ENCODE peak calls at places on chromosomes 12 and 14, in four cellular contexts. J is astrocyte, L is uterus, A is left ventricle myocardium inferior. G is an unnamed sample.

GRCh38 chr12:70290126-70290525 is 46.9 kb downstream of the CNOT2 start:
- DNase-seq in L (no peak), A (no peak), J (no peak), G (no peak)

GRCh38 chr12:99627459-99627858 is 20.1 kb upstream of the GARIN6 start:
- DNase-seq in J (no peak), L (no peak), A (no peak), G (no peak)

GRCh38 chr12:49777800-49778748 is 36.7 kb downstream of the TMBIM6 start:
- DNase-seq in L (no peak), A (peak), J (peak), G (peak)

GRCh38 chr12:88035907-88036289 is 6.7 kb upstream of the C12orf50 start:
- DNase-seq in A (no peak), L (no peak), J (no peak), G (no peak)

GRCh38 chr12:52183544-52183910 is 8.3 kb downstream of the KRT80 start:
- DNase-seq in A (no peak), L (no peak), J (no peak), G (peak)

GRCh38 chr14:52277552-52277951 is 10.1 kb downstream of the PTGDR start:
- DNase-seq in A (no peak), J (no peak), L (no peak), G (no peak)

GRCh38 chr12:91986084-91986483 is 159.6 kb downstream of the BTG1 start:
- DNase-seq in J (peak), L (no peak), A (no peak), G (no peak)

GRCh38 chr12:28618772-28619171 is 428.5 kb downstream of the CCDC91 start:
- DNase-seq in L (no peak), J (no peak), A (no peak), G (no peak)

GRCh38 chr14:59688224-59689170 is 111.9 kb upstream of the CCDC175 start:
- DNase-seq in A (no peak), J (peak), L (no peak), G (peak)

GRCh38 chr12:98453070-98453469 is 62.3 kb upstream of the TMPO start:
- DNase-seq in J (peak), A (no peak), L (no peak), G (peak)

GRCh38 chr14:53354331-53354730 is 201.2 kb upstream of the DDHD1 start:
- DNase-seq in J (no peak), A (no peak), L (no peak), G (no peak)

GRCh38 chr12:6772331-6772695 is at the start of gene LAG3:
- DNase-seq in L (peak), A (no peak), J (no peak), G (peak)

GRCh38 chr14:31253746-31254471 is 46.3 kb upstream of the HECTD1 start:
- DNase-seq in J (no peak), L (no peak), A (no peak), G (no peak)

GRCh38 chr14:49892301-49892635 is 614 bp upstream of the ARF6 start:
- DNase-seq in L (no peak), A (no peak), J (peak), G (peak)

GRCh38 chr14:37599527-37600368 is 4.3 kb downstream of the TTC6 start:
- DNase-seq in A (no peak), J (no peak), L (no peak), G (peak)

GRCh38 chr14:37597538-37598084 is 2.2 kb downstream of the TTC6 start:
- DNase-seq in J (no peak), A (no peak), L (no peak), G (peak)

GRCh38 chr14:37598085-37598972 is 2.9 kb downstream of the TTC6 start:
- DNase-seq in A (no peak), J (no peak), L (no peak), G (no peak)

GRCh38 chr14:37600880-37601741 is 5.7 kb downstream of the TTC6 start:
- DNase-seq in A (no peak), L (no peak), J (no peak), G (no peak)

GRCh38 chr14:37598973-37599526 is 3.6 kb downstream of the TTC6 start:
- DNase-seq in J (no peak), L (no peak), A (no peak), G (no peak)
- H3K4me3 ChIP-seq in J (no peak), L (no peak), A (peak), G (no peak)

GRCh38 chr14:99660794-99661193 is 15.9 kb downstream of the HHIPL1 start:
- DNase-seq in L (no peak), A (no peak), J (no peak), G (peak)
- H3K4me3 ChIP-seq in L (no peak), A (no peak), J (no peak), G (no peak)

GRCh38 chr12:76272292-76272691 is 75.9 kb downstream of the BBS10 start:
- DNase-seq in J (no peak), L (no peak), A (no peak), G (no peak)
- H3K4me3 ChIP-seq in J (no peak), L (no peak), A (no peak), G (no peak)

GRCh38 chr12:108563804-108564151 is 1.4 kb downstream of the ISCU start:
- DNase-seq in J (no peak), L (no peak), A (no peak), G (no peak)
- H3K4me3 ChIP-seq in J (peak), L (no peak), A (peak), G (peak)

GRCh38 chr14:101559250-101559623 is 2.1 kb upstream of the DIO3 start:
- DNase-seq in A (no peak), L (no peak), J (no peak), G (peak)
- H3K4me3 ChIP-seq in A (peak), L (peak), J (no peak), G (no peak)